ENCODE peak calls at places on chromosomes 13 and 19, in six cellular contexts. F is lower lobe of right lung, Y is mesothelial cell of epicardium, K is hepatocyte, M is PC-9, P is tibial nerve. T is an unnamed sample.

GRCh38 chr19:6723738-6724137 is 3.3 kb upstream of the C3 start:
- DNase-seq in F (peak), Y (no peak), K (no peak), M (peak), P (no peak), T (no peak)

GRCh38 chr13:106507560-106508274 is 27.7 kb downstream of the EFNB2 start:
- DNase-seq in F (no peak), Y (no peak), K (peak), M (peak), P (no peak), T (no peak)

GRCh38 chr19:18577365-18577914 is 5.8 kb downstream of the UBA52 start:
- DNase-seq in F (no peak), Y (no peak), K (no peak), M (no peak), P (no peak), T (no peak)

GRCh38 chr19:39131255-39131755 is 5.7 kb downstream of the PAK4 start:
- DNase-seq in F (no peak), Y (no peak), K (no peak), M (no peak), P (no peak), T (no peak)

GRCh38 chr19:53237114-53237777 is 17.4 kb downstream of the ZNF677 start:
- DNase-seq in F (no peak), Y (no peak), K (no peak), M (no peak), P (no peak), T (no peak)

GRCh38 chr19:11203194-11204075 is 6.1 kb upstream of the KANK2 start:
- DNase-seq in F (peak), Y (peak), K (peak), M (peak), P (peak), T (peak)

GRCh38 chr19:2986951-2987491 is 9.7 kb downstream of the TLE6 start:
- DNase-seq in F (no peak), Y (no peak), K (no peak), M (no peak), P (no peak), T (no peak)

GRCh38 chr19:19372656-19373416 is 32.6 kb upstream of the GATAD2A start:
- DNase-seq in F (peak), Y (no peak), K (peak), M (peak), P (peak), T (peak)

GRCh38 chr19:43152217-43152616 is 34.1 kb downstream of the PSG5 start:
- DNase-seq in F (no peak), Y (no peak), K (no peak), M (peak), P (no peak), T (peak)

GRCh38 chr19:55119053-55119452 is 1.6 kb upstream of the PPP1R12C start:
- DNase-seq in F (no peak), Y (no peak), K (no peak), M (no peak), P (no peak), T (no peak)
- TF ChIP-seq CTCF in F (no peak), Y (no peak), K (no peak), M (no peak), P (no peak), T (no peak)

DNA sequence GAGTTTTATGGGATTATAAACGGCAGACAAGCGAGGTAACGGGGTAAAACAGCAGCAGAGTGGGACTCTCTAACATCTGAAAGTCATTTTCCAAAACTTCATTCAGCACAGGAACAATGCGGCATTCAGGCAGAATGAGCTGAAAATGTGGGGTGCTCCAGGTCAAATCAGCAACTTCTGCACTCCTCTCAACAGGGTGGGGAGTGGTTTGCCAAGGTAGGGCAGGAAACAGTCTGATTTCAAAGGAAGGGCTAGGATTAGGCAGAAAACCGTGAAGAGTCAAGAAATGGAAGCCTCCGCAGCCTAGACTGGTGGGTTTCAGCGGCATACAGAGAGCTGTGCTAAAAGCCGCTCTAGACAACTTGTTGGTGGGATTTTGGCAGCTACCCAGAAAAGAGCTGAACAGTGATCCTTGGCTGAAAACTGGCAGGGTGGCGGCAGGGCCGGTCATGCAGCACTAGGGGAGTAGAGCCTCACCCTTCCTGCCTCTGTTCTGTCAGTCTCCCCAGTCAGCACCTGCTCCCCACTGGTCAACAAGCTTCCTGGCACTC is 154.2 kb upstream of the KLF12 start:
- DNase-seq in F (no peak), Y (no peak), K (peak), M (no peak), P (no peak), T (peak)
- TF ChIP-seq CTCF in F (no peak), Y (no peak), K (no peak), M (no peak), P (no peak), T (no peak)

DNA sequence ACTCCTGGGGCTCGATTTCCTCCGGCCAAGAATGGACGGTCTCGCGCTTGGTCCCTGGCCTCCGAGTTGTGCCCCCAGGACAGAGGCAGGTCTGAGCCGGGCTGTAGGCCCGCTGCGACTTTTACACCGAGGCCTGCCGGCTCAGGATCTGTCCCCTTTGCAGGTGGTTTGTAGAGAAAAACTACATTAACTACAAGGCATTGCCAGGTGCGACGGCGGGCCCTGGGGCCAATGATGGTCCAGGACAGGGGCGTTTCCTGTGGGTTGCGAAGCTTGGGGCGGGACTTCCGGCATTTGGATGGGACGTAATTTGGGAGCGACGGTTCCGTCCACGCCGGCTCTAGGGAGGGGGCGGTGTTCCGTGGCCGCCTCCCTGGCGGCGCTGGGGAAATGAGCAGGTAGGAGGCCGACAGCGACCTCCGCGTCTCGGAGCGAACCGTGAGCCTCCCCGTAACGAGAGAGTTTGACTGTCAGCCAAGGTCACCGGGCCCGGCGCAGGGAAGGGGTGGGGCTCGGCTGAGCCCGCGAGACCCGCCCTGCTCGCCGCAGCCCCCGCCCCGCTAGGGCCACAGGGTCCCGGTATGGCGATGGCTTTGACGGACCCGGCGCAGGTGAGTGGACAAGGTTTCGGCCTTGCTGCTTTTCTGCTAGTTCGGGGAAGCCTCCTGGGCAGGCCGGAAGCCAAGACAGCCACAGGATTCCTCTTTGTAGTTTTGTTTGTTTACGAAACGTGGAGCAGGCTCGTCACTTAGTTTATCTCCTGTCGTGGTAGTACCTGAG is at the start of gene ZNF805:
- DNase-seq in F (peak), Y (peak), K (peak), M (peak), P (peak), T (peak)
- TF ChIP-seq CTCF in F (no peak), Y (no peak), K (no peak), M (no peak), P (no peak), T (no peak)

DNA sequence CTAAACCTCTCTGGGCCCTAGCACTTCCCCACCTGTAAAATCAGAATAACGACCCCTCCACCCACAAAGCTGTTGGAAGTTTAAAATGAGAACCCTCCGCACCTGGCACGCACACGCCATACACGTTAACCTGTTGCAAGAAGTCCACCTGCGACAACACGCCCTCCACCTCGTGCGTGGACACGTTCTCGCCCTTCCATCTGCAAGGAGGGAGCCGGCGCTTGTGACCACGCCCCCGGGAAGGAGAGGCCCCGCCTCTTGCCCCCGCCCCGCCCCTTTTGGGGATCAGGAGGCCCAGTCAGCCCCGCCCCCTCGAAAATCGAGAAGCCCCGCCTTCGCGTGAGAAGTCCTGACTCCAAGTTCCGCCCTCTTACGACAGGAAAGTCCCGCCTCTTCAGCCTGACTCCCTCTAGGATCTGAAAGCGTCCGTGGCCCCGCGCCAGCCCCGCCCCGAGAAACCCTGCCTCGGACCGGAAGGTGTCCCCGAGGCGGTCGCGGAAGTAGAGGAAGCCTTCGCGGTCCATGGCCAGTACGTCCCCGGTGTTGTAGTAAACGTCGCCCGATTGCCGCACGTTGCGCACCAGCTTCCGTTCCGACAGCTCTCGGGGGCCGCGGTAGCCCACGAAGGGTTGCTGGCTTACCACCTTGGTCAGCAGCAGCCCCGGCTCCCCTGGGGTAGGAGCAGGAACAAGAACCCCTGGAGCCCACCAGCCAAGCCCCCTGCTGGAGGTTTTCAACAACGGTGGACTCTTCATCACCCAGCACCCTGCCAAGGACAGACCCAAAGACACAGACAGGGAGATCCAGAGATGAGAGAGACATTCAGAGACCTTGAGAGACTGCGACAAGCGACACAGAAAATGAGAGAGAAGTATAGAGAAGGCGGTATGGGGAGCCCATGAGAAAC is 12.5 kb downstream of the SLC27A5 start:
- DNase-seq in F (peak), Y (peak), K (peak), M (peak), P (peak), T (peak)
- TF ChIP-seq CTCF in F (no peak), Y (peak), K (peak), M (no peak), P (peak), T (no peak)

GRCh38 chr13:100428966-100429365 is 159.6 kb downstream of the GGACT start:
- DNase-seq in F (no peak), Y (no peak), K (no peak), M (no peak), P (no peak), T (no peak)
- TF ChIP-seq CTCF in F (no peak), Y (no peak), K (no peak), M (no peak), P (no peak), T (no peak)

GRCh38 chr13:23161176-23161825 is 19.5 kb upstream of the SGCG start:
- DNase-seq in F (no peak), Y (no peak), K (no peak), M (no peak), P (no peak), T (no peak)

GRCh38 chr13:23159205-23159586 is 21.6 kb upstream of the SGCG start:
- DNase-seq in F (peak), Y (peak), K (peak), M (no peak), P (peak), T (peak)

GRCh38 chr13:23160241-23161175 is 20.3 kb upstream of the SGCG start:
- DNase-seq in F (no peak), Y (no peak), K (peak), M (no peak), P (no peak), T (no peak)

DNA sequence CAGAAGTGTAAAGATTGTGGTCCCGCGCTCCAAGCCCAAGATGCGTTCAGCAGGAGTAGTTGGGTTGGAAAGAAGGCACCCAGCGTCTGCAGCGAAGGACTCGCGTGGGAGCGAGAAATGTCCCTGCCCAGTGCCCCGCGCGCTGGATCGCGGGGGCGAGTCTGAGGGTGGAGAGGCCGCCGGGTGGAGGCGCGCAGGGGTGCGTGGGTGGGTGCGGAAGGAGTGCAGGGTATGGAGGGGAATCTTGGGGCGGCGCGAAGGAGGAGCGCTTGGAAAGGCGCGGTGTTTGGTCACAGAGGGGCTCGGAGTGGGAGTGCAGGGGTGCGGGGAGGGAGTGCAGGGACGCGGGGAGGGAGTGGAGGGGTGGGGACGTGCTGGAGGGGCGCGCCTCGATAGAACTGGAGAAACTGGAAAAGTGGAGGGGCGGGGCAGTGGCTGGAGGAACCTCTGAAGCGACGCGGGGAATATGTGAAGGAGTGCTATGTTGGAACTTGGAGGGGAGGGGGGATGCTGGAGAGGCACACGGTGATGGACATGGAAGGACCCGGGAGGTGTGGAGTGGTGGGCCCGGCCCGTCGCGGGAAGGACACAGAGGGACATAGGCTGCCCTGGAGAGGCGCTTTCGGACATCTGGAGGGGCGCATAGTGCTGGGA is 21.1 kb upstream of the SGCG start:
- DNase-seq in F (no peak), Y (peak), K (peak), M (no peak), P (no peak), T (no peak)
- TF ChIP-seq CTCF in F (no peak), Y (no peak), K (no peak), M (no peak), P (no peak), T (no peak)

GRCh38 chr13:73757471-73758233 is 376.6 kb downstream of the KLF12 start:
- DNase-seq in F (no peak), Y (no peak), K (no peak), M (no peak), P (no peak), T (no peak)

GRCh38 chr13:73754241-73754640 is 380.0 kb downstream of the KLF12 start:
- DNase-seq in F (no peak), Y (no peak), K (no peak), M (no peak), P (no peak), T (no peak)

GRCh38 chr13:73751290-73751689 is 382.9 kb downstream of the KLF12 start:
- DNase-seq in F (no peak), Y (no peak), K (no peak), M (peak), P (no peak), T (no peak)

DNA sequence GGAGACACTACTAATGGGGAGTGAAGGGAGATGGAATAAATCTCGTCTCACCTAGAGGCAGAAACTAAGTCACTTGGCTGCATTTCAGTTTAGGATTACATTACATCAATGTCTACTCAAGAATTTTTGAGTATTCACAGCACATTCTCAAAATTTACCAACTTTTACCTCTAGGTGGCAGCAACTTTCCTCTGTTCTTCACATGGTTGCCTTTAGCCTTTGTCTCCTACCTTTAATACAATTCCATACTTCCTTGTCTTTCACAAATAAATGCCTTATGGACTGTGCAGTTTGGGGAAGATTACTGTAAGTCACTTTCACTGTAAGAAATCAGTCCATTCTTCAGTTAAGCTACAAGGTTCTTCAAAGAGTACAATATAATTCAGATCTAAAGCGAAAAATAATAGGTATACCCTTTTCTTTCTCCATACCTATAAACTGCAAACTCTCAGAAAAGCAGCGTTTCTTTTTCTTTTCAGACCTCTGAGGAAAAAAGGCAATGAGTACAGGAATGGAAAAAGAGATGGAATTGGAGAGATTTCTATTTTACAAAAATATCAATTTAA is 379.4 kb downstream of the KLF12 start:
- DNase-seq in F (no peak), Y (no peak), K (peak), M (peak), P (peak), T (peak)
- TF ChIP-seq CTCF in F (peak), Y (peak), K (peak), M (peak), P (peak), T (no peak)

GRCh38 chr13:42814868-42815267 is 33.5 kb downstream of the FAM216B start:
- DNase-seq in F (no peak), Y (no peak), K (no peak), M (peak), P (no peak), T (no peak)

GRCh38 chr13:42819712-42820111 is 38.3 kb downstream of the FAM216B start:
- DNase-seq in F (no peak), Y (no peak), K (no peak), M (no peak), P (no peak), T (no peak)

GRCh38 chr13:42820450-42820849 is 39.1 kb downstream of the FAM216B start:
- DNase-seq in F (no peak), Y (no peak), K (no peak), M (no peak), P (no peak), T (no peak)

GRCh38 chr13:42815686-42816085 is 34.3 kb downstream of the FAM216B start:
- DNase-seq in F (no peak), Y (no peak), K (no peak), M (no peak), P (no peak), T (no peak)

DNA sequence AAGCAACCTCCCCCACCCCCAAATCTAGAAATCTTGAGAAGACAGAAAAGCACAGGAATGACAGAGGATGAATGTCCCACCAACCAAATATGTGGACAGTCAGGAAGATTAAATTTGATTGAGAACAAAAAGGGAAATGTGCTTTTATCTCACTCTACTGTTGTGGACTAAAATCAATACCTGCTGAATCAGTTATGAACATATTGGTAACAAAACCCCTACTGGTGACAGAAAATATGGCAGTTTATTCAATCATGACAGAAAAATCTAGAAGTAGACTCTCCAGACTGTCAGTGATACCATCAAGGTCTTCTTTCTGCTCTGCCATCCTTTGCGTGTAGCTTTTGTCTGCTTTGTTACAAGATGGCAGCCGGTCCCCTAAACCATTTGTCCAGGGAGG is 35.2 kb downstream of the FAM216B start:
- DNase-seq in F (no peak), Y (no peak), K (no peak), M (no peak), P (no peak), T (no peak)
- TF ChIP-seq CTCF in F (no peak), Y (peak), K (peak), M (no peak), P (no peak), T (no peak)

DNA sequence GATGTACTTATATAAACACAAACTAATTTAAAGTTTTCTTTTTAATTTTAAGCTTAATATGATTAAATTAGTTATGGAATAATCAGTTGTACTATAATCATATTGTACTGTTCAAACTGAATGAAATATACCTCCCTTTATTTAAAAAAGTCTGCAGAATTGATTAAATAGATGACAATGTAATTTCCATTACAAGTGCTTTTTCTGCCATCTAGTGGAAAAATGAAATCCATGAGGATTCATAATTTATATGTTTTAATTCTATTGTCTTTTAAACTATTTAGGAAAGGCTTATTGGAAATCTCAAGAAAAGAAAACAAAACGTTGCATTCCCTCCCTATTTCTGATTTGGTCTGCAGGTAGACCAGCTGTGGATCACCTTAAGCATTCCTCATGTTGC is 30.8 kb downstream of the MZT1 start:
- DNase-seq in F (no peak), Y (no peak), K (no peak), M (no peak), P (no peak), T (no peak)
- TF ChIP-seq CTCF in F (peak), Y (peak), K (peak), M (peak), P (no peak), T (no peak)

GRCh38 chr19:48418317-48419064 is 25.0 kb downstream of the GRIN2D start:
- DNase-seq in F (no peak), Y (no peak), K (no peak), M (no peak), P (no peak), T (no peak)
- TF ChIP-seq CTCF in F (no peak), Y (no peak), K (no peak), M (no peak), P (no peak), T (no peak)

T was measured in Calu3.